ENCODE peak calls at places on chromosomes 7 and 10, in five cellular contexts. H is activated T-cell treated with anti-CD3 and anti-CD28 coated beads, Interleukin-2, amount 50 U/mL, for 72 hours; O is T-helper 17 cell; Z is NCI-H1417 treated with DMSO at 0.1 percent for 48 hours; E is left cardiac atrium. I is an unnamed sample.

GRCh38 chr10:86363184-86363832 is 3.3 kb downstream of the GRID1 start:
- DNase-seq in H (no peak), O (no peak), Z (no peak), E (peak), I (no peak)

GRCh38 chr10:127149613-127150081 is 46.7 kb downstream of the INSYN2A start:
- DNase-seq in H (no peak), O (no peak), Z (no peak), E (no peak), I (no peak)

GRCh38 chr7:137142376-137142775 is 201.2 kb downstream of the PTN start:
- DNase-seq in H (no peak), O (no peak), Z (no peak), E (no peak), I (no peak)

GRCh38 chr10:13503745-13504463 is 24.9 kb downstream of the BEND7 start:
- DNase-seq in H (no peak), O (no peak), Z (no peak), E (no peak), I (no peak)

GRCh38 chr7:5234852-5235831 is 45.1 kb downstream of the WIPI2 start:
- DNase-seq in H (no peak), O (no peak), Z (no peak), E (no peak), I (no peak)

GRCh38 chr7:147833549-147833948 is 757.0 kb upstream of the C7orf33 start:
- DNase-seq in H (no peak), O (no peak), Z (no peak), E (no peak), I (no peak)

GRCh38 chr10:30374353-30374752 is 25.3 kb upstream of the MTPAP start:
- DNase-seq in H (no peak), O (no peak), Z (no peak), E (no peak), I (no peak)

GRCh38 chr7:132516042-132516840 is 60.0 kb downstream of the PLXNA4 start:
- DNase-seq in H (no peak), O (no peak), Z (no peak), E (no peak), I (no peak)

I was measured in activated CD4-positive, alpha-beta memory T cell treated with anti-CD3 and anti-CD28 coated beads, Interleukin-2, amount 10 ng/mL, durations not matched to agents 7 days and 5 days.